ENCODE peak calls at places on chromosome 5, in ten cellular contexts. B is ovary; I is colonic mucosa; L is CD14-positive monocyte; X is endodermal cell; E is NCI-H1105 treated with DMSO at 0.1 percent for 48 hours; V is Kasumi-1; A is activated naive CD8-positive, alpha-beta T cell treated with anti-CD3 and anti-CD28 coated beads for 36 hours; C is HL-60; G is NCI-H2029. J is an unnamed sample.

GRCh38 chr5:64214152-64214551 is 48.5 kb downstream of the RNF180 start:
- DNase-seq in L (no peak), A (no peak), B (no peak), I (no peak), E (no peak), C (no peak), X (no peak), V (no peak), G (no peak), J (no peak)

GRCh38 chr5:95083606-95084005 is 201.3 kb downstream of the MCTP1 start:
- DNase-seq in L (no peak), X (no peak), V (no peak), B (no peak), C (no peak), A (no peak), I (no peak), E (no peak), G (no peak), J (no peak)

GRCh38 chr5:87827561-87827960 is 414.8 kb upstream of the CCNH start:
- DNase-seq in G (no peak), I (no peak), L (no peak), V (no peak), X (no peak), A (no peak), E (no peak), B (no peak), C (no peak), J (no peak)

GRCh38 chr5:149794338-149795023 is 64.4 kb downstream of the PPARGC1B start:
- DNase-seq in E (no peak), L (no peak), G (no peak), A (no peak), X (no peak), V (no peak), I (no peak), B (no peak), C (no peak), J (no peak)

GRCh38 chr5:26181582-26181981 is 856.8 kb downstream of the CDH9 start:
- DNase-seq in G (no peak), I (no peak), C (no peak), E (no peak), V (no peak), X (no peak), B (no peak), A (no peak), L (no peak), J (no peak)

GRCh38 chr5:35924950-35925722 is 13.3 kb downstream of the CAPSL start:
- DNase-seq in G (no peak), X (peak), I (peak), A (peak), L (peak), E (peak), C (peak), B (peak), V (peak), J (peak)

GRCh38 chr5:12217039-12217438 is 312.8 kb upstream of the CTNND2 start:
- DNase-seq in V (no peak), E (no peak), A (no peak), B (no peak), L (no peak), C (no peak), X (no peak), I (no peak), G (no peak), J (no peak)

GRCh38 chr5:66987126-66987525 is 209.5 kb downstream of the CD180 start:
- DNase-seq in X (no peak), C (no peak), I (no peak), E (no peak), G (no peak), V (no peak), B (no peak), L (no peak), A (no peak), J (no peak)

GRCh38 chr5:75236322-75237316 is at the start of gene ANKRD31:
- DNase-seq in A (peak), L (peak), C (peak), G (peak), X (peak), E (peak), I (peak), B (peak), V (peak), J (peak)

GRCh38 chr5:142202282-142202681 is 93.7 kb downstream of the NDFIP1 start:
- DNase-seq in X (no peak), G (no peak), B (no peak), E (no peak), C (no peak), A (no peak), I (no peak), V (no peak), L (no peak), J (no peak)

GRCh38 chr5:146877783-146878470 is 630 bp downstream of the PPP2R2B start:
- DNase-seq in C (no peak), G (peak), A (peak), X (peak), E (peak), L (no peak), V (no peak), I (no peak), B (no peak), J (no peak)